ENCODE peak calls at places on chromosome 20, in six cellular contexts. Y, X, T, K, L and M are unnamed samples.

GRCh38 chr20:1368448-1369199 is 24.2 kb downstream of the FKBP1A start:
- DNase-seq in T (no peak), L (no peak), K (no peak), Y (no peak), X (no peak), M (no peak)

GRCh38 chr20:60115452-60115851 is 157.2 kb downstream of the CDH26 start:
- DNase-seq in X (no peak), K (no peak), Y (no peak), T (no peak), L (no peak), M (no peak)

GRCh38 chr20:56429496-56429895 is 17.4 kb downstream of the CASS4 start:
- DNase-seq in X (no peak), Y (no peak), L (no peak), T (no peak), K (no peak), M (no peak)

GRCh38 chr20:62653951-62654685 is 11.8 kb downstream of the SLCO4A1 start:
- DNase-seq in L (no peak), X (no peak), K (no peak), T (no peak), Y (no peak), M (no peak)

GRCh38 chr20:58650181-58650775 is 805 bp upstream of the STX16 start:
- DNase-seq in Y (no peak), T (peak), X (no peak), K (no peak), L (no peak), M (peak)

GRCh38 chr20:61629361-61630239 is 377.5 kb downstream of the CDH4 start:
- DNase-seq in Y (no peak), T (no peak), X (no peak), K (no peak), L (no peak), M (no peak)

GRCh38 chr20:11604339-11604738 is 313.4 kb upstream of the BTBD3 start:
- DNase-seq in L (no peak), X (no peak), Y (no peak), T (no peak), K (no peak), M (no peak)

GRCh38 chr20:23753589-23753988 is 2.9 kb upstream of the CST1 start:
- DNase-seq in Y (no peak), T (no peak), X (no peak), K (no peak), L (no peak), M (no peak)

GRCh38 chr20:48909910-48910309 is 11.6 kb upstream of the ARFGEF2 start:
- DNase-seq in Y (no peak), T (no peak), L (no peak), K (no peak), X (no peak), M (no peak)

GRCh38 chr20:18276821-18277220 is 11.5 kb upstream of the ZNF133 start:
- DNase-seq in L (peak), Y (peak), X (peak), K (peak), T (peak), M (peak)

GRCh38 chr20:33669873-33670640 is 3.3 kb downstream of the ACTL10 start:
- DNase-seq in L (no peak), X (no peak), Y (no peak), K (no peak), T (no peak), M (no peak)

GRCh38 chr20:52103911-52104545 is 87.6 kb downstream of the ZFP64 start:
- DNase-seq in T (no peak), X (no peak), Y (no peak), L (no peak), K (no peak), M (no peak)

GRCh38 chr20:12677925-12678324 is 330.8 kb upstream of the SPTLC3 start:
- DNase-seq in Y (no peak), X (no peak), K (no peak), T (no peak), L (no peak), M (no peak)

GRCh38 chr20:4545526-4545925 is 176.2 kb upstream of the PRND start:
- DNase-seq in L (no peak), Y (no peak), K (no peak), X (peak), T (no peak), M (no peak)

GRCh38 chr20:39259010-39259803 is 297.1 kb downstream of the DHX35 start:
- DNase-seq in X (no peak), L (no peak), K (no peak), T (no peak), Y (no peak), M (no peak)

GRCh38 chr20:63096681-63097335 is 90.0 kb upstream of the BHLHE23 start:
- DNase-seq in L (no peak), X (no peak), T (no peak), K (no peak), Y (no peak), M (no peak)

GRCh38 chr20:51087306-51087705 is 64.4 kb upstream of the KCNG1 start:
- DNase-seq in L (no peak), X (no peak), T (no peak), Y (no peak), K (no peak), M (no peak)